ENCODE peak calls at places on chromosomes 2 and 18, in eight cellular contexts. G, O, L, Z, I, M, V and T are unnamed samples.

GRCh38 chr2:47225061-47225783 is 70.1 kb upstream of the STPG4 start:
- DNase-seq in V (no peak), M (no peak), L (no peak), O (no peak), G (peak), I (peak), Z (no peak), T (no peak)

GRCh38 chr18:54280206-54280550 is 10.9 kb downstream of the POLI start:
- DNase-seq in L (no peak), I (no peak), Z (no peak), M (no peak), V (no peak), O (no peak), G (peak), T (no peak)

GRCh38 chr2:146814971-146815370 is 1029.9 kb upstream of the ACVR2A start:
- DNase-seq in Z (no peak), L (no peak), G (no peak), M (no peak), V (no peak), O (no peak), I (no peak), T (no peak)

GRCh38 chr2:162795312-162795711 is 43.3 kb downstream of the KCNH7 start:
- DNase-seq in G (no peak), V (no peak), I (no peak), O (no peak), L (no peak), Z (no peak), M (no peak), T (no peak)

GRCh38 chr2:31383471-31384153 is 30.9 kb downstream of the XDH start:
- DNase-seq in G (no peak), O (no peak), L (no peak), M (no peak), I (no peak), V (no peak), Z (no peak), T (no peak)

GRCh38 chr2:169757778-169758177 is 24.1 kb downstream of the KLHL23 start:
- DNase-seq in O (no peak), L (no peak), I (no peak), V (no peak), G (no peak), M (no peak), Z (no peak), T (no peak)

GRCh38 chr2:70104231-70105111 is 17.2 kb downstream of the PCBP1 start:
- DNase-seq in Z (peak), L (no peak), M (no peak), V (no peak), O (peak), I (peak), G (peak), T (no peak)

GRCh38 chr2:12982149-12982584 is 265.4 kb downstream of the TRIB2 start:
- DNase-seq in I (no peak), V (no peak), Z (no peak), L (no peak), O (peak), G (no peak), M (no peak), T (no peak)

GRCh38 chr18:7273301-7273911 is 42.5 kb downstream of the LRRC30 start:
- DNase-seq in G (no peak), V (no peak), Z (no peak), M (no peak), L (no peak), I (peak), O (peak), T (no peak)

GRCh38 chr2:61460168-61460567 is 10.7 kb downstream of the USP34 start:
- DNase-seq in L (no peak), G (no peak), O (no peak), V (no peak), I (no peak), M (no peak), Z (no peak), T (no peak)

GRCh38 chr2:39469807-39470206 is 32.7 kb upstream of the MAP4K3 start:
- DNase-seq in I (peak), V (no peak), Z (no peak), O (no peak), L (peak), M (no peak), G (no peak), T (no peak)

GRCh38 chr2:95552911-95553310 is 38.9 kb upstream of the TRIM43 start:
- DNase-seq in Z (peak), O (no peak), M (no peak), G (no peak), L (no peak), V (no peak), I (peak), T (no peak)

GRCh38 chr2:219419331-219420197 is 1.4 kb downstream of the DES start:
- DNase-seq in O (no peak), L (no peak), V (no peak), G (no peak), I (no peak), Z (no peak), M (no peak), T (no peak)

GRCh38 chr2:1607971-1608688 is 136.2 kb downstream of the PXDN start:
- DNase-seq in G (no peak), Z (no peak), I (no peak), O (no peak), L (no peak), M (no peak), V (no peak), T (no peak)

GRCh38 chr2:37784071-37784758 is 112.8 kb upstream of the CDC42EP3 start:
- DNase-seq in I (no peak), O (no peak), Z (no peak), L (no peak), V (no peak), M (no peak), G (no peak), T (no peak)

GRCh38 chr2:100962366-100963025 is 39.6 kb upstream of the RPL31 start:
- DNase-seq in G (no peak), I (no peak), M (no peak), V (no peak), Z (no peak), O (no peak), L (no peak), T (no peak)

GRCh38 chr2:205908491-205909193 is 177.3 kb downstream of the INO80D start:
- DNase-seq in L (no peak), M (no peak), I (no peak), Z (no peak), O (no peak), V (no peak), G (no peak), T (no peak)

GRCh38 chr2:101820519-101820918 is 123.0 kb downstream of the MAP4K4 start:
- DNase-seq in G (no peak), M (no peak), V (no peak), Z (no peak), O (no peak), L (no peak), I (no peak), T (peak)

GRCh38 chr18:76379226-76380126 is 115.6 kb downstream of the ZNF516 start:
- DNase-seq in I (no peak), M (no peak), V (no peak), G (no peak), Z (no peak), L (no peak), O (no peak), T (no peak)

GRCh38 chr2:226066391-226066790 is 666.9 kb downstream of the NYAP2 start:
- DNase-seq in G (no peak), I (no peak), L (no peak), V (no peak), M (no peak), O (no peak), Z (no peak), T (no peak)

GRCh38 chr2:84851876-84852275 is 29.0 kb downstream of the TRABD2A start:
- DNase-seq in G (no peak), L (no peak), O (no peak), Z (no peak), V (no peak), M (no peak), I (no peak), T (no peak)

GRCh38 chr2:207275779-207276178 is 110.0 kb upstream of the KLF7 start:
- DNase-seq in V (no peak), Z (no peak), O (no peak), I (no peak), L (no peak), G (no peak), M (no peak), T (no peak)